ENCODE peak calls at places on chromosomes 6 and 20, in six cellular contexts. W, S, K, B, N and C are unnamed samples.

GRCh38 chr6:77466055-77467028 is 3.1 kb upstream of the HTR1B start:
- DNase-seq in W (peak; percentile 70), S (peak; percentile 78), K (peak; percentile 89), B (peak; percentile 50), N (peak; percentile 48), C (peak; percentile 27)

GRCh38 chr6:10554826-10555225 is 33.7 kb downstream of the GCNT2 start:
- DNase-seq in W (no peak), S (no peak), K (no peak), B (no peak), N (no peak), C (no peak)

GRCh38 chr6:79215233-79215824 is 19.2 kb downstream of the HMGN3 start:
- DNase-seq in W (no peak), S (peak; percentile 41), K (peak; percentile 31), B (no peak), N (no peak), C (no peak)

GRCh38 chr6:57094689-57095088 is 4.7 kb downstream of the ZNF451 start:
- DNase-seq in W (no peak), S (no peak), K (no peak), B (no peak), N (no peak), C (no peak)

GRCh38 chr6:20182926-20183521 is 29.2 kb downstream of the MBOAT1 start:
- DNase-seq in W (no peak), S (no peak), K (peak; percentile 14), B (peak; percentile 76), N (no peak), C (no peak)

GRCh38 chr6:103534107-103534506 is 1325.6 kb downstream of the HACE1 start:
- DNase-seq in W (no peak), S (no peak), K (no peak), B (no peak), N (no peak), C (no peak)

GRCh38 chr6:3053231-3053508 is 15.1 kb upstream of the RIPK1 start:
- DNase-seq in W (no peak), S (no peak), K (no peak), B (no peak), N (no peak), C (no peak)

GRCh38 chr20:53652090-53652858 is 58.6 kb upstream of the ZNF217 start:
- DNase-seq in W (no peak), S (no peak), K (peak; percentile 40), B (no peak), N (no peak), C (peak; percentile 73)

GRCh38 chr20:58084566-58084965 is 143.9 kb downstream of the ANKRD60 start:
- DNase-seq in W (no peak), S (no peak), K (no peak), B (no peak), N (no peak), C (no peak)

GRCh38 chr6:131281471-131282270 is 146.4 kb downstream of the AKAP7 start:
- DNase-seq in W (peak; percentile 30), S (peak; percentile 26), K (no peak), B (peak; percentile 51), N (peak; percentile 51), C (no peak)

GRCh38 chr20:3595541-3595940 is 67.7 kb downstream of the GFRA4 start:
- DNase-seq in W (no peak), S (no peak), K (no peak), B (no peak), N (no peak), C (no peak)

GRCh38 chr6:35924146-35924545 is 3.2 kb upstream of the SRPK1 start:
- DNase-seq in W (no peak), S (no peak), K (no peak), B (no peak), N (no peak), C (no peak)

GRCh38 chr6:53067307-53067706 is 2.1 kb downstream of the FBXO9 start:
- DNase-seq in W (peak; percentile 39), S (no peak), K (peak; percentile 17), B (no peak), N (no peak), C (no peak)

GRCh38 chr6:109978174-109979032 is at the start of gene GPR6:
- DNase-seq in W (peak; percentile 25), S (peak; percentile 57), K (peak; percentile 75), B (peak; percentile 75), N (peak; percentile 60), C (peak; percentile 9)

GRCh38 chr20:37821691-37822655 is 81.0 kb upstream of the VSTM2L start:
- DNase-seq in W (peak; percentile 99), S (peak; percentile 62), K (peak; percentile 90), B (no peak), N (no peak), C (no peak)

GRCh38 chr6:39370021-39370420 is 47.5 kb upstream of the KCNK16 start:
- DNase-seq in W (no peak), S (no peak), K (peak; percentile 22), B (no peak), N (no peak), C (no peak)
- H3K4me3 ChIP-seq in W (no peak overlapping the region), S (no peak overlapping the region), K (no peak overlapping the region), B (no peak overlapping the region), N (no peak overlapping the region), C (no peak overlapping the region)

DNA sequence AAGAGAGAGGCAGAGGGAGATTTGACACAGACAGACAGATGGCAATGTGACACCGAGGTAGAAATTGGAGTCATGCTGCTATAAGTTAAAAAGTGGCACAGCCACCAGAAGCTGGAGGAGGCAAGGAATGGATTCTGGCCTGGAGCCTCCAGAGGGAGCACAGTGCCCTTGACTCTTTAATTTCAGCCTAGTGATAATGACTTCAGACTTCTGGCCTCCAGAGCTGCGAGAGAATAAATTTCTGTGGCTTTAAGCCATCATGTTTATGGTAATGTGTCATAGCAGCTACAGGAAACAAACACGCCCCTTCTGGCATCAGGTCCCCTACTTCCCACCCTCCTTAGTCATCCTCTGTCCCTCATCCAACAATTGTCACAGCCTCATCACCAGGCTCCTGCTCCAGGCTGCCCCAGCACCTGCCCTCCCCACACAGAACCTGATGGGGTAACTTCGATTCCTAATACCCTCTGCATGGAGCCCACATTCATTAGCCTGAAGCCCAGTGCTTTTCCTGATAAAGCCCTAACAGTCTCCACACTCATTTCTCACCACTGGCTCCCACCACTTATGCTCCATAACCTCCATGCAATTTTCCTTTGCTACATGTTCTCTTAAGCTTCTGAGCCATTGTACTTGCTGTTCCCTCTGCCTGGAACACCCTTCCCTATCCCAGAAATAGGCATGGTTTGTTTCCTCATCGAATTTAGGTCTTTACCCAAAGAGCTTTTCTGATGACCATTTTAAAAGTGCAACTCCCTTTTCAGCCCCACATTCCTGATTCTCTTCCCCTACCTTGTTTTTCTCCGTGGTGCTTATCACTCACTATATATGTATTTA is 69.7 kb upstream of the TOX2 start:
- DNase-seq in W (peak; percentile 96), S (peak; percentile 96), K (peak; percentile 94), B (no peak), N (no peak), C (no peak)
- TF ChIP-seq CTCF in W (peak; percentile 54), S (peak; percentile 50), K (peak; percentile 28), B (peak; percentile 45), N (peak; percentile 12), C (no peak)

GRCh38 chr20:44613575-44613974 is 31.2 kb downstream of the PKIG start:
- DNase-seq in W (no peak), S (no peak), K (no peak), B (peak; percentile 6), N (no peak), C (no peak)

GRCh38 chr20:44609006-44609510 is 26.7 kb downstream of the PKIG start:
- DNase-seq in W (no peak), S (no peak), K (peak; percentile 44), B (no peak), N (no peak), C (no peak)

GRCh38 chr20:44606725-44607441 is 24.5 kb downstream of the PKIG start:
- DNase-seq in W (no peak), S (no peak), K (no peak), B (no peak), N (no peak), C (no peak)

GRCh38 chr20:44610313-44610965 is 28.1 kb downstream of the PKIG start:
- DNase-seq in W (no peak), S (peak; percentile 18), K (no peak), B (no peak), N (no peak), C (no peak)

DNA sequence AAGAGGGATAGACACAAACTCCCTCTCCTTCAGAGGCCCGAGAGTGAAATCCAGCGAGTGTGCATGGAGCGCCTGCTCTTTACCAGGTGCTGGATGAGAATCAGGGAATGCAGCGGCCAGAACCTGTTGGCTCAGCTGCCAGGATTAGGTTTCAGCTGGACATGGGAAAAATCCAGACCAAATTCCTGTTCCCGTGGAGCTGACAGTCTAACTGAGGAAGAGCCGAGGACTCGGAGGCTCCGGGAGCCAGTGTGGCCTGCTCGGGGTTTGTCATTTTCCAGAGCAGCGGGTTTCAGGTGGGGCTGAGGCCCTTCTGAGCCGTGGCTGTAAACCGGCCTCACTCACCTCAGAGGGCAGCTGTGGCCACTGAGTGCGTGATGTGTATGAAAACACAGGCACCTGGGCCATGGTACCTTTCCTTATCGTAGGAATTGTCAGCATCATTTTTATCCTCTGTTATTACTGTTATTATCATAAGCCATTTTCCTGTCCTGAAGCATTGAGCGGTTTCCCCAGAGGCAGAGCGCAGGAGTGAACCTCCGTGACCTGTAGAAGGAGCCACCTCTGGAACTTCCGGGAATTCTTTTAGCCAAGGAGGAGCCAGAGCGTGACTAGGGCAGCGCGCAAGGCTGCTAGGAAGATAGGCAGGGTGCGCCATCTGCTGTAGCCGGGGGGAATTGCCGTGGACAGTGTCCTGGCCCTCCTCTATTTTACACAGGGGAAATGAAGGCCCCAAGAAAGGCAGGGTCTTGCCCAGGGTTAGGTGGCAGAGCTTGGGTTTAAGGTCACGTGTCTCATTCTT is 27.3 kb downstream of the PKIG start:
- DNase-seq in W (peak; percentile 84), S (peak; percentile 90), K (peak; percentile 92), B (peak; percentile 91), N (peak; percentile 93), C (peak; percentile 75)
- H3K4me3 ChIP-seq in W (no peak overlapping the region), S (no peak overlapping the region), K (no peak overlapping the region), B (peak overlapping the region; percentile 31), N (peak overlapping the region; percentile 59), C (no peak overlapping the region)

GRCh38 chr6:34583461-34583860 is 27.3 kb upstream of the SPDEF start:
- DNase-seq in W (no peak), S (no peak), K (no peak), B (no peak), N (no peak), C (no peak)
- TF ChIP-seq CTCF in W (peak; percentile 24), S (peak; percentile 46), K (peak; percentile 17), B (no peak), N (no peak), C (peak; percentile 23)

DNA sequence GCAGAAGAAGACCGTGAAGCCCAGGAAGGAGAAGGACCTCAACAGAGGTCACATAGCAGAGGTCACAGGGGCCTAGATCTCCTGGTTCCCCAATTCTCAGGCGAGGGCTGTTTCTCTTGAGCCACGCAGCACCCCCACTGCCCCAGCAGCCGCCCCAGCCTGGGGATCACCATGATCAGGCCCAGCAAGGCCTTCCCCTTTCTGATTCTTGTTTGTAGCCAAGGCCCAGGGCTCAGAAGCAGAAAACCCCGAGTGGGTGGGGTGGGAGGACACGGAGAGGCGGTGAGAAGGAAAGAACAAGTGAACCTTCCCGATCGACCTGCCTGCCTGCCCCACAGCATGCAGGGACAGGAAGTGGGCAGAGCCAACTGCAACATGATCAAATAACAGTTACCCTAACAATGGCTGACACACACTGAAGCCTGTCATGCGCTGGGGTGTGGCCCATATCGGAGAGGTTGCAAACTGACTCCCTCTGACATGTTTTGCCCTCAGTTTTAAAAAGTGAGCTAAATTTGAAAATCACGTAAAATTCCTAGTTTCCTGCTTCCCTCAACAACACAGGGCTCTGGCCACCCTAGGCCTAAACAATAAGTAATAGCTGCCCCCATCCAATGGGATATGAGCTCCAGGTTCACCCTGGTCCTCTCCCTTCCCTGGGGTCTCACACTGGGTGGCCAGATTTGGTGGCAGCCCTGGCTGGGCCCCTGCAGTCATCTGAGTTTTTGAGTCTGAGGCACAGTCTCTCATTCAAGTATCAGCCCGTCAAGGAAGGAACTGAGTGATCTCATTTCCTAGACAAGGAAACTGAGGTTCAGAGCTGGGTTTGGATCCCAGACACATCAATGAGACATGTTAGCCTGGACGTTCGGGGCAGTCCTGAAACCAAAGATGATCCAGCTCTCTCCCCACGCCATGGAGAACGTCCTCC is 6.5 kb downstream of the PEDS1 start:
- DNase-seq in W (no peak), S (no peak), K (peak; percentile 42), B (peak; percentile 69), N (peak; percentile 66), C (peak; percentile 63)
- H3K4me3 ChIP-seq in W (no peak overlapping the region), S (no peak overlapping the region), K (no peak overlapping the region), B (peak overlapping the region; percentile 26), N (peak overlapping the region; percentile 56), C (peak overlapping the region; percentile 14)